ENCODE peak calls at places on chromosomes 6 and 20, in five cellular contexts. One of them, this sample, is unnamed. For H3K27me3, the result is how much of the 10 kb centered on the place peaks cover.

GRCh38 chr20:36646678-36647077 is 682 bp upstream of the SLA2 start:
- DNase-seq in neural progenitor cell: no peak
- DNase-seq in BJ: no peak
- DNase-seq in CD4-positive, alpha-beta T cell: no peak
- DNase-seq in HCT116: no peak
- DNase-seq in this sample: peak

GRCh38 chr6:66717786-66718185 is 1010.8 kb upstream of the EYS start:
- DNase-seq in neural progenitor cell: peak
- DNase-seq in BJ: no peak
- DNase-seq in CD4-positive, alpha-beta T cell: no peak
- DNase-seq in HCT116: no peak
- DNase-seq in this sample: no peak

GRCh38 chr6:49676671-49677281 is 36.6 kb downstream of the CRISP2 start:
- DNase-seq in neural progenitor cell: no peak
- DNase-seq in BJ: no peak
- DNase-seq in CD4-positive, alpha-beta T cell: no peak
- DNase-seq in HCT116: no peak
- DNase-seq in this sample: peak

GRCh38 chr6:16766836-16767745 is 5.8 kb upstream of the ATXN1 start:
- DNase-seq in neural progenitor cell: no peak
- DNase-seq in BJ: no peak
- DNase-seq in CD4-positive, alpha-beta T cell: no peak
- DNase-seq in HCT116: no peak
- DNase-seq in this sample: no peak

GRCh38 chr6:135941275-135941674 is 89.8 kb downstream of the PDE7B start:
- DNase-seq in neural progenitor cell: no peak
- DNase-seq in BJ: no peak
- DNase-seq in CD4-positive, alpha-beta T cell: no peak
- DNase-seq in HCT116: no peak
- DNase-seq in this sample: no peak

GRCh38 chr20:39342463-39342862 is 380.3 kb downstream of the DHX35 start:
- DNase-seq in neural progenitor cell: no peak
- DNase-seq in BJ: no peak
- DNase-seq in CD4-positive, alpha-beta T cell: no peak
- DNase-seq in HCT116: no peak
- DNase-seq in this sample: no peak

GRCh38 chr6:143745160-143746133 is 67.7 kb downstream of the PHACTR2 start:
- DNase-seq in neural progenitor cell: peak
- DNase-seq in BJ: no peak
- DNase-seq in CD4-positive, alpha-beta T cell: no peak
- DNase-seq in HCT116: peak
- DNase-seq in this sample: peak

GRCh38 chr6:79512014-79512413 is 25.2 kb downstream of the LCA5 start:
- DNase-seq in neural progenitor cell: no peak
- DNase-seq in BJ: no peak
- DNase-seq in CD4-positive, alpha-beta T cell: no peak
- DNase-seq in HCT116: no peak
- DNase-seq in this sample: no peak

GRCh38 chr6:155398221-155398620 is 57.4 kb downstream of the NOX3 start:
- DNase-seq in neural progenitor cell: no peak
- DNase-seq in BJ: no peak
- DNase-seq in CD4-positive, alpha-beta T cell: no peak
- DNase-seq in HCT116: no peak
- DNase-seq in this sample: no peak

GRCh38 chr20:63859166-63859699 is 2.1 kb upstream of the ABHD16B start:
- DNase-seq in neural progenitor cell: no peak
- DNase-seq in BJ: no peak
- DNase-seq in CD4-positive, alpha-beta T cell: no peak
- DNase-seq in HCT116: no peak
- DNase-seq in this sample: no peak

DNA sequence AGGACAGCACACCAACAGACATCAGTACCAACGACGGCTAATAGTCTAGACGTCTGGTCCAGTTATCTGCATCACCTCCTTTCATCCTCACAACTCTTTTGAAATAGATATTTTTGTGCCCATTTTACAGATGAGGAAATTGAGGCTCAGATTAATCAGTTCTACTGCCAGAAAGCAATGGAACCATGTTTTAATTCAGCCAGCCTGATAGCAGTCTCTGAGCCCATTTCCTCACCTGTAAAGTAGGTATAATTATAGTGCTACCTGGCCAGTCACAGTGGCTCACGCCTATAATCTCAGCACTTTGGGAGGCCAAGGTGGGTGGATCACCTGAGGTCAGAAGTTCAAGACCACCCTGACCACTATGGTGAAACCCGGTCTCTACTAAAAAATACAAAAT is 9.8 kb upstream of the BMP7 start:
- DNase-seq in neural progenitor cell: no peak
- DNase-seq in BJ: no peak
- DNase-seq in CD4-positive, alpha-beta T cell: no peak
- DNase-seq in HCT116: no peak
- DNase-seq in this sample: no peak
- H3K27me3 ChIP-seq in neural progenitor cell: under half
- H3K27me3 ChIP-seq in BJ: under half
- H3K27me3 ChIP-seq in CD4-positive, alpha-beta T cell: under half
- H3K27me3 ChIP-seq in HCT116: under half
- H3K27me3 ChIP-seq in this sample: under half

GRCh38 chr6:74448850-74449249 is 752.8 kb downstream of the CD109 start:
- DNase-seq in neural progenitor cell: no peak
- DNase-seq in BJ: no peak
- DNase-seq in CD4-positive, alpha-beta T cell: no peak
- DNase-seq in HCT116: no peak
- DNase-seq in this sample: no peak
- TF ChIP-seq CTCF in neural progenitor cell: no peak
- TF ChIP-seq CTCF in BJ: no peak
- TF ChIP-seq CTCF in CD4-positive, alpha-beta T cell: no peak
- TF ChIP-seq CTCF in HCT116: no peak
- TF ChIP-seq CTCF in this sample: no peak

GRCh38 chr6:41419385-41419784 is 84.0 kb downstream of the NCR2 start:
- DNase-seq in neural progenitor cell: no peak
- DNase-seq in BJ: no peak
- DNase-seq in CD4-positive, alpha-beta T cell: no peak
- DNase-seq in HCT116: no peak
- DNase-seq in this sample: no peak
- H3K27me3 ChIP-seq in neural progenitor cell: half or more
- H3K27me3 ChIP-seq in BJ: under half
- H3K27me3 ChIP-seq in CD4-positive, alpha-beta T cell: under half
- H3K27me3 ChIP-seq in HCT116: under half
- H3K27me3 ChIP-seq in this sample: under half

DNA sequence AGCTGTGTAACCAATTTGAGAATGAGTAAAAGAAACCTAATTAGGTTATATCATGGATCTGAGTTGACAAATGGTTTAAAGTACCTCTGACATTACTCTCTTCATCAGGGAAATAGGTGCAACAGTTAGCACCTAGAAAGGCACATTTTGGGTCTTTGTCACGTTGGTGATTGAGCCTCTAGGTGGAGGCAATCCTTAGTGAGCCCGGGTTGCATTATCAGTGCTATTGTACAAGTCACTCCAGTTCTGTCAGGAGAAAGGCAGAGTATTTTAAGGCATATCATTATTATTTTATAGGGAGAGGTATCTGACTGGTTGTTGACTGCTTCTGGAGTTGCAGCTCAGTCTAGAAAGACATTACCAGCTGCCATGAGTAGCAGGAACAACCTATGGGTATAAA is 54.9 kb downstream of the TRIM27 start:
- DNase-seq in neural progenitor cell: no peak
- DNase-seq in BJ: no peak
- DNase-seq in CD4-positive, alpha-beta T cell: no peak
- DNase-seq in HCT116: no peak
- DNase-seq in this sample: no peak
- TF ChIP-seq CTCF in neural progenitor cell: no peak
- TF ChIP-seq CTCF in BJ: no peak
- TF ChIP-seq CTCF in CD4-positive, alpha-beta T cell: no peak
- TF ChIP-seq CTCF in HCT116: no peak
- TF ChIP-seq CTCF in this sample: no peak

DNA sequence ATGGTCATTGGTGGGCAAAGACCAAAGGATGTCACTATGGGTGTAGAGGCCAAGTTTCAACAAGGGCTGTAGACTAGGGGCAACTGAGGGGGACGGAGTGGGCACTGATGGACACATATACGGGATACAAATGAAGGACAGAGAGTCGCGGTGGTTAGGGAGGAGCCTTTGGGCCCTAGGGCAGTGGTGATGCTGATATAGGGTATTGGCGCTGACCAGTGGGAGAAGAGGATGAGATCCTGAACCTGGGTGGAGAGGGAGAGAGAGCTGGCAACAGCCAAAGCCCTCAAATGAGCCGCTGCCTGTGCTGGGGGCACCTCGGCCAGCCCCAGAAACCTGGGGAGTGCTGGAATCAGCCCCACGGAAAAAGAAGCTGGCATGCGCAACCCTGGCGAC is 1.6 kb downstream of the CDH22 start:
- DNase-seq in neural progenitor cell: no peak
- DNase-seq in BJ: no peak
- DNase-seq in CD4-positive, alpha-beta T cell: no peak
- DNase-seq in HCT116: no peak
- DNase-seq in this sample: no peak
- H3K27me3 ChIP-seq in neural progenitor cell: half or more
- H3K27me3 ChIP-seq in BJ: under half
- H3K27me3 ChIP-seq in CD4-positive, alpha-beta T cell: half or more
- H3K27me3 ChIP-seq in HCT116: under half
- H3K27me3 ChIP-seq in this sample: under half

This sample was measured in bronchial epithelial cell.